ENCODE peak calls at places on chromosomes 16 and 17, in six cellular contexts. W, E, K, H, G and P are unnamed samples.

GRCh38 chr17:66900126-66901010 is 64.1 kb upstream of the CACNG4 start:
- DNase-seq in H (no peak), G (no peak), W (peak; percentile 27), K (peak; percentile 28), E (no peak), P (no peak)

GRCh38 chr17:77875051-77875780 is 83.3 kb upstream of the TNRC6C start:
- DNase-seq in K (no peak), H (no peak), G (no peak), E (no peak), W (no peak), P (no peak)

GRCh38 chr17:74519951-74520553 is 11.2 kb downstream of the CD300LB start:
- DNase-seq in G (no peak), E (no peak), W (no peak), K (no peak), H (no peak), P (no peak)

GRCh38 chr17:65885484-65885883 is 306.4 kb downstream of the CEP112 start:
- DNase-seq in W (no peak), E (no peak), G (no peak), K (no peak), H (no peak), P (no peak)

GRCh38 chr17:21756856-21757619 is 64.7 kb downstream of the KCNJ18 start:
- DNase-seq in K (no peak), H (no peak), E (no peak), G (no peak), W (no peak), P (no peak)

GRCh38 chr16:84158455-84158854 is 13.3 kb downstream of the DNAAF1 start:
- DNase-seq in H (no peak), K (no peak), W (no peak), E (no peak), G (no peak), P (no peak)

GRCh38 chr17:74199306-74200092 is 4.0 kb upstream of the RPL38 start:
- DNase-seq in H (peak; percentile 75), W (peak; percentile 78), G (peak; percentile 79), E (peak; percentile 76), K (no peak), P (no peak)

GRCh38 chr17:9557846-9558245 is 17.8 kb downstream of the STX8 start:
- DNase-seq in K (no peak), E (no peak), H (no peak), G (no peak), W (no peak), P (no peak)

GRCh38 chr17:2854662-2855061 is 58.4 kb downstream of the RAP1GAP2 start:
- DNase-seq in E (no peak), G (peak; percentile 51), K (no peak), H (no peak), W (no peak), P (no peak)

GRCh38 chr17:40373999-40374398 is 9.5 kb upstream of the GJD3 start:
- DNase-seq in H (no peak), W (no peak), K (no peak), G (no peak), E (no peak), P (no peak)

GRCh38 chr17:18291718-18292540 is 22.9 kb downstream of the TOP3A start:
- DNase-seq in G (no peak), K (no peak), E (no peak), H (no peak), W (no peak), P (no peak)

GRCh38 chr17:54849660-54850059 is 51.0 kb upstream of the TOM1L1 start:
- DNase-seq in E (no peak), H (no peak), G (no peak), K (no peak), W (no peak), P (no peak)

GRCh38 chr17:30091771-30092170 is 24.8 kb upstream of the NSRP1 start:
- DNase-seq in G (no peak), K (peak; percentile 10), H (no peak), W (no peak), E (no peak), P (peak; percentile 48)

GRCh38 chr17:47663997-47664941 is 14.6 kb downstream of the KPNB1 start:
- DNase-seq in H (no peak), G (peak; percentile 85), W (peak; percentile 47), K (peak; percentile 48), E (no peak), P (peak; percentile 38)

GRCh38 chr17:68199837-68200688 is 47.8 kb upstream of the AMZ2 start:
- DNase-seq in G (peak; percentile 54), H (no peak), W (no peak), E (no peak), K (no peak), P (no peak)

GRCh38 chr17:48129981-48130380 is 22.4 kb downstream of the SNX11 start:
- DNase-seq in E (no peak), W (no peak), H (no peak), K (no peak), G (no peak), P (no peak)

GRCh38 chr16:12612598-12613101 is 191.0 kb downstream of the CPPED1 start:
- DNase-seq in H (no peak), G (no peak), E (no peak), W (peak; percentile 60), K (peak; percentile 93), P (peak; percentile 39)

GRCh38 chr17:44642861-44643260 is 13.4 kb upstream of the MEIOC start:
- DNase-seq in H (no peak), K (no peak), E (no peak), G (no peak), W (no peak), P (no peak)

GRCh38 chr16:24332695-24333094 is 76.6 kb downstream of the CACNG3 start:
- DNase-seq in W (no peak), E (no peak), K (no peak), G (no peak), H (no peak), P (no peak)

GRCh38 chr17:55265434-55266021 is 768 bp downstream of the HLF start:
- DNase-seq in W (peak; percentile 14), G (peak; percentile 23), H (no peak), E (no peak), K (no peak), P (no peak)

GRCh38 chr16:80683646-80684045 is 120.8 kb downstream of the CDYL2 start:
- DNase-seq in H (no peak), K (no peak), G (no peak), E (no peak), W (no peak), P (no peak)
- TF ChIP-seq POLR2AphosphoS5 in H (no peak), K (no peak), G (no peak), E (no peak), W (no peak), P (no peak)

GRCh38 chr17:61391595-61392291 is 7.9 kb upstream of the TBX2 start:
- DNase-seq in E (no peak), K (no peak), G (no peak), W (no peak), H (no peak), P (no peak)
- TF ChIP-seq POLR2AphosphoS5 in E (no peak), K (no peak), G (no peak), W (no peak), H (no peak), P (no peak)

GRCh38 chr17:8143581-8144400 is 8.4 kb downstream of the PER1 start:
- DNase-seq in K (no peak), W (no peak), H (no peak), E (no peak), G (no peak), P (no peak)

GRCh38 chr17:8146381-8147140 is 5.6 kb downstream of the PER1 start:
- DNase-seq in W (no peak), K (no peak), E (no peak), H (no peak), G (no peak), P (no peak)

GRCh38 chr17:8145811-8146210 is 6.4 kb downstream of the PER1 start:
- DNase-seq in E (no peak), H (no peak), G (no peak), W (no peak), K (no peak), P (no peak)

GRCh38 chr17:8142887-8143580 is 9.2 kb downstream of the PER1 start:
- DNase-seq in E (no peak), W (no peak), K (no peak), G (no peak), H (no peak), P (no peak)

DNA sequence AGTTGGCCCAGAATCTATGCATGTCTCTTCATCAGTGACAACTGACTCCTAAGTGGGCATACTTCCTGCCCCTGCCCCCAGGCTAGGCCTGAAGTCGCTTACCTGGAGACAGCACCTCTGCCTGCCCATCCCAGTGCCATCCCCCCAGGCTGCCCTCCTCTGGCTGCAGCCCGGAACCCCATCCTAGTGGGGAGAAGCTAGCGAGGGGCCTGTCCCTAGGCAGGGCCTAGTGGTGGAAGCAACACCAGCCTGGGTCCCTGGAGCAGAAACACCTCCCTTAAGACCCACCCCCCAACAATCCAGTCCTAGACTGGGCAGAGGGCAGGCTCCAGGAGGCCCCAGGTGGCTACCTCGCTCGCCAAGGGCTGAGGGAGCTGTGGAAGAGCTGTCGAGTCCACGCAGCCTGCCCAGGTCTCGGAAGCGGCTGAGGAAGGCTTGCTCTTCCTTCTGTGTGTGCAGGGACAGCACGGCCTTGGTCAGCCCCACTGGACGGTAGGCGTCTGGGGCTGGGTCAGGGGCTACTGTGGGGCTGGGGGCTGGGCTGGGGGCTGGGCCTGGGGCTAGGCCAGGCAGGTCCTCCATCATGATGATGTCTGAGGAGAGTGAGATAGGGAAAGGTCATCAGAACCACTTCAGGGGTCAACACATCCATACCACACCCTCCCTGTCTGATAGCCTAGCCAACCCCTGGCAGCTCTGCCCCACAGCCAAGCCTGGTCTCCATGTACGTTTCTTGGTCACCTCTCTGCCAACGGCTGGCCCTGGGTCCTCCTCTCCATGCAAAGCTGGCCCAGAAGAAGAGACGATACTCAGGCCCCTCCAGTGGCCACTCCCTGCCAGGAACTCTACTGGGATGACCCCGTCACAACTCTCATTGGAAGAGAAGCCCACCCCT is 7.6 kb downstream of the PER1 start:
- DNase-seq in G (no peak), E (no peak), H (no peak), K (no peak), W (no peak), P (no peak)
- TF ChIP-seq POLR2AphosphoS5 in G (no peak), E (no peak), H (no peak), K (no peak), W (no peak), P (no peak)

GRCh38 chr16:56267888-56268287 is 76.6 kb downstream of the GNAO1 start:
- DNase-seq in G (no peak), K (no peak), H (no peak), E (no peak), W (no peak), P (no peak)

GRCh38 chr16:56269276-56269675 is 78.0 kb downstream of the GNAO1 start:
- DNase-seq in E (no peak), G (no peak), W (no peak), K (no peak), H (no peak), P (no peak)

GRCh38 chr16:56268799-56269198 is 77.5 kb downstream of the GNAO1 start:
- DNase-seq in W (no peak), G (no peak), E (no peak), H (no peak), K (no peak), P (no peak)

GRCh38 chr16:56270828-56271227 is 79.5 kb downstream of the GNAO1 start:
- DNase-seq in K (no peak), E (no peak), G (no peak), H (no peak), W (no peak), P (no peak)

GRCh38 chr16:56269824-56270684 is 78.8 kb downstream of the GNAO1 start:
- DNase-seq in E (no peak), W (no peak), H (no peak), K (no peak), G (peak; percentile 66), P (no peak)
- TF ChIP-seq POLR2AphosphoS5 in E (no peak), W (no peak), H (no peak), K (no peak), G (no peak), P (no peak)